ENCODE peak calls at places on chromosomes 4 and X, in five cellular contexts. L is midbrain; Q is stimulated activated CD4-positive, alpha-beta T cell treated with anti-CD3 and anti-CD28 coated beads, TNF-alpha, amount 100 ng/mL, for 4 hours; N is progenitor cell of endocrine pancreas; B is GM18507. Y is an unnamed sample.

GRCh38 chr4:1511441-1512041 is 105.3 kb upstream of the NKX1-1 start:
- DNase-seq in B (no peak), Q (no peak), N (no peak), L (no peak), Y (peak)

GRCh38 chrX:112614640-112615039 is 65.1 kb downstream of the LHFPL1 start:
- DNase-seq in Q (no peak), N (no peak), B (no peak), L (no peak), Y (no peak)

GRCh38 chrX:119237526-119238035 is 1.5 kb downstream of the PGRMC1 start:
- DNase-seq in B (no peak), N (no peak), Q (no peak), L (no peak), Y (no peak)

GRCh38 chr4:144809056-144809640 is 163.2 kb downstream of the HHIP start:
- DNase-seq in B (no peak), Q (no peak), N (no peak), L (no peak), Y (no peak)

GRCh38 chr4:87570290-87570689 is 38.0 kb upstream of the DSPP start:
- DNase-seq in Q (no peak), N (no peak), L (no peak), B (no peak), Y (no peak)

GRCh38 chr4:148238086-148238485 is 204.1 kb downstream of the NR3C2 start:
- DNase-seq in Q (no peak), N (no peak), B (no peak), L (no peak), Y (no peak)

GRCh38 chrX:63488546-63489373 is 137.6 kb upstream of the SPIN4 start:
- DNase-seq in N (no peak), B (no peak), Q (no peak), L (no peak), Y (peak)

GRCh38 chrX:617401-617800 is 13.2 kb upstream of the SHOX start:
- DNase-seq in B (no peak), N (no peak), Q (no peak), L (no peak), Y (no peak)

GRCh38 chr4:166499820-166500219 is 626.8 kb downstream of the TLL1 start:
- DNase-seq in L (no peak), B (no peak), N (no peak), Q (no peak), Y (no peak)

GRCh38 chr4:184384810-184385557 is 89.4 kb downstream of the IRF2 start:
- DNase-seq in N (no peak), L (no peak), B (no peak), Q (no peak), Y (no peak)

GRCh38 chrX:136158685-136159084 is 11.4 kb downstream of the FHL1 start:
- DNase-seq in L (no peak), B (no peak), N (no peak), Q (no peak), Y (no peak)

GRCh38 chrX:23381688-23382087 is 47.0 kb downstream of the PTCHD1 start:
- DNase-seq in N (no peak), Q (no peak), B (no peak), L (no peak), Y (no peak)

GRCh38 chr4:31548823-31549222 is 828.7 kb downstream of the PCDH7 start:
- DNase-seq in Q (no peak), N (no peak), L (no peak), B (no peak), Y (peak)

GRCh38 chrX:132615396-132616131 is 126.7 kb upstream of the MBNL3 start:
- DNase-seq in B (no peak), N (peak), Q (no peak), L (peak), Y (peak)

GRCh38 chrX:262391-262909 is 18.7 kb upstream of the PLCXD1 start:
- DNase-seq in Q (no peak), N (no peak), L (no peak), B (no peak), Y (no peak)

GRCh38 chrX:7083468-7084396 is 63.8 kb upstream of the STS start:
- DNase-seq in L (no peak), N (no peak), B (no peak), Q (no peak), Y (peak)

GRCh38 chr4:122759639-122760310 is 27.3 kb downstream of the BBS12 start:
- DNase-seq in B (no peak), N (no peak), L (no peak), Q (no peak), Y (no peak)

GRCh38 chr4:60656171-60656570 is 544.0 kb upstream of the ADGRL3 start:
- DNase-seq in Q (no peak), L (no peak), N (no peak), B (no peak), Y (no peak)

GRCh38 chr4:113607998-113608397 is 153.5 kb downstream of the CAMK2D start:
- DNase-seq in L (no peak), Q (no peak), N (no peak), B (no peak), Y (no peak)

GRCh38 chr4:5050520-5050955 is 742 bp upstream of the STK32B start:
- DNase-seq in N (peak), Q (no peak), L (peak), B (no peak), Y (peak)

GRCh38 chr4:8103421-8103820 is 55.2 kb downstream of the ABLIM2 start:
- DNase-seq in B (no peak), N (no peak), L (no peak), Q (no peak), Y (no peak)

GRCh38 chr4:152734015-152734698 is 45.4 kb downstream of the TIGD4 start:
- DNase-seq in Q (no peak), B (no peak), N (no peak), L (no peak), Y (peak)

GRCh38 chr4:2081540-2081939 is 22.4 kb downstream of the NAT8L start:
- DNase-seq in N (no peak), Q (no peak), B (no peak), L (no peak), Y (no peak)

GRCh38 chrX:23871905-23872546 is 35.7 kb downstream of the APOO start:
- DNase-seq in L (no peak), N (no peak), B (no peak), Q (no peak), Y (peak)

GRCh38 chr4:173169428-173170209 is 1.0 kb downstream of the GALNT7 start:
- DNase-seq in L (peak), Q (peak), B (peak), N (peak), Y (peak)

GRCh38 chrX:78710146-78710545 is 37.4 kb upstream of the LPAR4 start:
- DNase-seq in Q (no peak), B (no peak), N (no peak), L (no peak), Y (no peak)

GRCh38 chr4:46836584-46836983 is 72.5 kb downstream of the COX7B2 start:
- DNase-seq in L (no peak), B (no peak), Q (no peak), N (no peak), Y (no peak)

GRCh38 chrX:115940888-115941332 is 229.6 kb upstream of the AGTR2 start:
- DNase-seq in Q (no peak), L (peak), B (no peak), N (peak), Y (peak)

GRCh38 chr4:121154103-121154515 is 10.0 kb downstream of the TNIP3 start:
- DNase-seq in N (no peak), B (no peak), Q (no peak), L (no peak), Y (no peak)

GRCh38 chr4:36386691-36387090 is 105.3 kb downstream of the DTHD1 start:
- DNase-seq in Q (no peak), B (no peak), L (no peak), N (no peak), Y (peak)